ENCODE peak calls at places on chromosome 18, in six cellular contexts. One of them, this sample, is unnamed.

GRCh38 chr18:56458770-56459450 is 179.5 kb downstream of the TXNL1 start:
- DNase-seq in heart left ventricle: no peak
- DNase-seq in A549: no peak
- DNase-seq in tibial nerve: no peak
- DNase-seq in adrenal gland: no peak
- DNase-seq in breast epithelium: no peak
- DNase-seq in this sample: no peak

GRCh38 chr18:5512191-5512590 is 31.6 kb downstream of the EPB41L3 start:
- DNase-seq in heart left ventricle: no peak
- DNase-seq in A549: no peak
- DNase-seq in tibial nerve: no peak
- DNase-seq in adrenal gland: no peak
- DNase-seq in breast epithelium: no peak
- DNase-seq in this sample: no peak

GRCh38 chr18:13501896-13502295 is 224.5 kb downstream of the FAM210A start:
- DNase-seq in heart left ventricle: no peak
- DNase-seq in A549: no peak
- DNase-seq in tibial nerve: no peak
- DNase-seq in adrenal gland: no peak
- DNase-seq in breast epithelium: no peak
- DNase-seq in this sample: no peak

GRCh38 chr18:75205760-75206109 is 3.2 kb downstream of the PTGR3 start:
- DNase-seq in heart left ventricle: no peak
- DNase-seq in A549: no peak
- DNase-seq in tibial nerve: no peak
- DNase-seq in adrenal gland: no peak
- DNase-seq in breast epithelium: no peak
- DNase-seq in this sample: no peak

GRCh38 chr18:75915941-75916640 is 488.6 kb upstream of the SMIM21 start:
- DNase-seq in heart left ventricle: peak; percentile 30
- DNase-seq in A549: no peak
- DNase-seq in tibial nerve: no peak
- DNase-seq in adrenal gland: peak; percentile 42
- DNase-seq in breast epithelium: no peak
- DNase-seq in this sample: peak; percentile 8

GRCh38 chr18:59877366-59877765 is 22.4 kb upstream of the PMAIP1 start:
- DNase-seq in heart left ventricle: no peak
- DNase-seq in A549: no peak
- DNase-seq in tibial nerve: no peak
- DNase-seq in adrenal gland: no peak
- DNase-seq in breast epithelium: no peak
- DNase-seq in this sample: no peak

GRCh38 chr18:32355896-32356295 is 114.8 kb downstream of the GAREM1 start:
- DNase-seq in heart left ventricle: no peak
- DNase-seq in A549: no peak
- DNase-seq in tibial nerve: no peak
- DNase-seq in adrenal gland: no peak
- DNase-seq in breast epithelium: no peak
- DNase-seq in this sample: no peak

GRCh38 chr18:42174909-42175308 is 219.9 kb downstream of the PIK3C3 start:
- DNase-seq in heart left ventricle: no peak
- DNase-seq in A549: no peak
- DNase-seq in tibial nerve: no peak
- DNase-seq in adrenal gland: no peak
- DNase-seq in breast epithelium: no peak
- DNase-seq in this sample: no peak

GRCh38 chr18:46705521-46705920 is 48.5 kb upstream of the LOXHD1 start:
- DNase-seq in heart left ventricle: no peak
- DNase-seq in A549: no peak
- DNase-seq in tibial nerve: no peak
- DNase-seq in adrenal gland: no peak
- DNase-seq in breast epithelium: no peak
- DNase-seq in this sample: no peak

GRCh38 chr18:51082571-51083264 is 52.7 kb downstream of the SMAD4 start:
- DNase-seq in heart left ventricle: no peak
- DNase-seq in A549: no peak
- DNase-seq in tibial nerve: no peak
- DNase-seq in adrenal gland: no peak
- DNase-seq in breast epithelium: no peak
- DNase-seq in this sample: no peak

GRCh38 chr18:79949571-79950439 is 1.6 kb downstream of the SLC66A2 start:
- DNase-seq in heart left ventricle: peak; percentile 77
- DNase-seq in A549: no peak
- DNase-seq in tibial nerve: no peak
- DNase-seq in adrenal gland: no peak
- DNase-seq in breast epithelium: peak; percentile 47
- DNase-seq in this sample: peak; percentile 60

GRCh38 chr18:3455938-3456685 is 6.1 kb downstream of the TGIF1 start:
- DNase-seq in heart left ventricle: no peak
- DNase-seq in A549: peak; percentile 68
- DNase-seq in tibial nerve: no peak
- DNase-seq in adrenal gland: no peak
- DNase-seq in breast epithelium: no peak
- DNase-seq in this sample: no peak
- TF ChIP-seq POLR2A in heart left ventricle: no peak
- TF ChIP-seq POLR2A in A549: no peak
- TF ChIP-seq POLR2A in tibial nerve: no peak
- TF ChIP-seq POLR2A in adrenal gland: no peak
- TF ChIP-seq POLR2A in breast epithelium: no peak
- TF ChIP-seq POLR2A in this sample: peak; percentile 7

GRCh38 chr18:48136051-48136543 is 205.6 kb upstream of the SMAD2 start:
- DNase-seq in heart left ventricle: peak; percentile 58
- DNase-seq in A549: no peak
- DNase-seq in tibial nerve: no peak
- DNase-seq in adrenal gland: no peak
- DNase-seq in breast epithelium: no peak
- DNase-seq in this sample: no peak
- TF ChIP-seq POLR2A in heart left ventricle: no peak
- TF ChIP-seq POLR2A in A549: no peak
- TF ChIP-seq POLR2A in tibial nerve: no peak
- TF ChIP-seq POLR2A in adrenal gland: no peak
- TF ChIP-seq POLR2A in breast epithelium: no peak
- TF ChIP-seq POLR2A in this sample: no peak

GRCh38 chr18:10303171-10303570 is 151.3 kb upstream of the APCDD1 start:
- DNase-seq in heart left ventricle: no peak
- DNase-seq in A549: no peak
- DNase-seq in tibial nerve: no peak
- DNase-seq in adrenal gland: no peak
- DNase-seq in breast epithelium: no peak
- DNase-seq in this sample: no peak
- TF ChIP-seq POLR2A in heart left ventricle: no peak
- TF ChIP-seq POLR2A in A549: no peak
- TF ChIP-seq POLR2A in tibial nerve: no peak
- TF ChIP-seq POLR2A in adrenal gland: no peak
- TF ChIP-seq POLR2A in breast epithelium: no peak
- TF ChIP-seq POLR2A in this sample: no peak

GRCh38 chr18:22166070-22166972 is 3.1 kb upstream of the GATA6 start:
- DNase-seq in heart left ventricle: peak; percentile 79
- DNase-seq in A549: peak; percentile 11
- DNase-seq in tibial nerve: no peak
- DNase-seq in adrenal gland: peak; percentile 78
- DNase-seq in breast epithelium: no peak
- DNase-seq in this sample: no peak
- TF ChIP-seq POLR2A in heart left ventricle: no peak
- TF ChIP-seq POLR2A in A549: no peak
- TF ChIP-seq POLR2A in tibial nerve: no peak
- TF ChIP-seq POLR2A in adrenal gland: peak; percentile 81
- TF ChIP-seq POLR2A in breast epithelium: no peak
- TF ChIP-seq POLR2A in this sample: no peak

DNA sequence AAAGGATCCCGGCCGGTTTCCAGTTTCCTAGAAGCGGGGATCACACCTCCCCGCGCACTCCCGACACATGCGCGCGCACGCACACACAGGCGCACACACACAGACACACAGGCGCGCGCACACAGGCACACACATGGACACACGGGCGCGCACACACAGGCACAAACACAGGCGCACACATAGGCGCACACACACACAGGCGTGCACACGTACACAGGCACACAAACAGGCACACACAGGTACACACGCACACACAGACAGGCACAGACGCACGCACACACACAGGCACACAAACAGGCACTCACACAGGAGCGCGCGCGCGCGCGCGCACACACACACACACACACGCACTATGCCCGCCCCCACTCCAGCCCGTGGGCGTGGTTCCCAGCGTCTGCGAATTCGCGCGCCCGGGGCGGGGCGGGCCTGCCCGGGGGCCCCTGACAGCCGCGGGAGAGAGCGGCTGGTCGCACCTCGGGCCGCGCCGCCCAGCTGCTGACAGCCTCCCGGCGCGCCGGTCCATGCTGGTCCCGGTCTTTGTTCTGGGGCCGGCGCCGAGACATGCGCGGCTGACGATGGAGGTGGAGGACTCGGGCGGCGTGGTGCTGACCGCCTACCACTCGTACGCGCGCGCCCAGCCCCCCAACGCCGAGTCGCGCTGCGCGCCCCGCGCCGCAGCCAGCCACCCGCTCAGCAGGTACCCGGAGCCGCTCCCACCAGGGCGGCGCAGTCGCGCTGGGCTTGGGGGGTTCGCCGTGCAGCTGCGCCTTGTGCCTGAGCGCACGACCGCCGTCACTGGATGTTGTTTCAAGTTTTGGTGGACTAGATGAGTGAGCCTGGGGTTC is at the start of gene ARHGAP28:
- DNase-seq in heart left ventricle: peak; percentile 95
- DNase-seq in A549: peak; percentile 76
- DNase-seq in tibial nerve: peak; percentile 75
- DNase-seq in adrenal gland: peak; percentile 82
- DNase-seq in breast epithelium: peak; percentile 59
- DNase-seq in this sample: peak; percentile 78
- TF ChIP-seq POLR2A in heart left ventricle: no peak
- TF ChIP-seq POLR2A in A549: no peak
- TF ChIP-seq POLR2A in tibial nerve: no peak
- TF ChIP-seq POLR2A in adrenal gland: peak; percentile 56
- TF ChIP-seq POLR2A in breast epithelium: no peak
- TF ChIP-seq POLR2A in this sample: no peak

GRCh38 chr18:9852266-9853081 is 33.3 kb upstream of the TXNDC2 start:
- DNase-seq in heart left ventricle: no peak
- DNase-seq in A549: peak; percentile 27
- DNase-seq in tibial nerve: no peak
- DNase-seq in adrenal gland: no peak
- DNase-seq in breast epithelium: no peak
- DNase-seq in this sample: no peak

GRCh38 chr18:9851511-9851910 is 34.3 kb upstream of the TXNDC2 start:
- DNase-seq in heart left ventricle: no peak
- DNase-seq in A549: no peak
- DNase-seq in tibial nerve: no peak
- DNase-seq in adrenal gland: no peak
- DNase-seq in breast epithelium: no peak
- DNase-seq in this sample: no peak

GRCh38 chr18:9850297-9850696 is 35.5 kb upstream of the TXNDC2 start:
- DNase-seq in heart left ventricle: no peak
- DNase-seq in A549: no peak
- DNase-seq in tibial nerve: no peak
- DNase-seq in adrenal gland: no peak
- DNase-seq in breast epithelium: no peak
- DNase-seq in this sample: peak; percentile 39

GRCh38 chr18:9848170-9848854 is 37.5 kb upstream of the TXNDC2 start:
- DNase-seq in heart left ventricle: no peak
- DNase-seq in A549: no peak
- DNase-seq in tibial nerve: no peak
- DNase-seq in adrenal gland: no peak
- DNase-seq in breast epithelium: no peak
- DNase-seq in this sample: peak; percentile 89

DNA sequence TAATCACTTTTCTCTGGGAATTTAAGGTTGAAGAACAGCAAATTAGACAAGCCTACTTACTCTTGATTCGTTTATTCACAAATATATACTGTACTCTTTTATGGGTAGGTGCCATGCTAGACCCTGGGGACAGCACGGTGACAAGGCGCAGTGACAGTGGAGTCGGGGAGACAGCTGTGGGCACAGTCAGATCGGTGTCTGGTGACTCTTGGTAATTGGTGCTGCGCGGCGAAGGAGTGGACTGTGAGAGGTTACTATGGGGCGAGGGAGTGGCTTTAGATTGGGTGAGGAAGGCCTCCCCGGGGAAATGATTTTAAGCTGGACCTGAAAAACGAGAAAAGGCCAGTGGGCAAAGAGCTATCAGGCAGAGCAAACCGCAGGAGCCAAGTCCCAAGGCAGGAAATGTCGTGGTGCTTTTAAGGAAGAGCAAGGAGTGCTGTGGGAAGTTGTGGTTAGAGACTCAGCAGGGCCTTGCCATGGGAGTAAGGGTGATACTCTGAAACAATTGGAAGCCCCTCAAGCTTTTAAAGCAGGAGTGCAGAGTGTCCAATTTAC is 36.3 kb upstream of the TXNDC2 start:
- DNase-seq in heart left ventricle: peak; percentile 74
- DNase-seq in A549: no peak
- DNase-seq in tibial nerve: no peak
- DNase-seq in adrenal gland: no peak
- DNase-seq in breast epithelium: no peak
- DNase-seq in this sample: peak; percentile 95
- TF ChIP-seq POLR2A in heart left ventricle: no peak
- TF ChIP-seq POLR2A in A549: no peak
- TF ChIP-seq POLR2A in tibial nerve: no peak
- TF ChIP-seq POLR2A in adrenal gland: no peak
- TF ChIP-seq POLR2A in breast epithelium: no peak
- TF ChIP-seq POLR2A in this sample: peak; percentile 70

DNA sequence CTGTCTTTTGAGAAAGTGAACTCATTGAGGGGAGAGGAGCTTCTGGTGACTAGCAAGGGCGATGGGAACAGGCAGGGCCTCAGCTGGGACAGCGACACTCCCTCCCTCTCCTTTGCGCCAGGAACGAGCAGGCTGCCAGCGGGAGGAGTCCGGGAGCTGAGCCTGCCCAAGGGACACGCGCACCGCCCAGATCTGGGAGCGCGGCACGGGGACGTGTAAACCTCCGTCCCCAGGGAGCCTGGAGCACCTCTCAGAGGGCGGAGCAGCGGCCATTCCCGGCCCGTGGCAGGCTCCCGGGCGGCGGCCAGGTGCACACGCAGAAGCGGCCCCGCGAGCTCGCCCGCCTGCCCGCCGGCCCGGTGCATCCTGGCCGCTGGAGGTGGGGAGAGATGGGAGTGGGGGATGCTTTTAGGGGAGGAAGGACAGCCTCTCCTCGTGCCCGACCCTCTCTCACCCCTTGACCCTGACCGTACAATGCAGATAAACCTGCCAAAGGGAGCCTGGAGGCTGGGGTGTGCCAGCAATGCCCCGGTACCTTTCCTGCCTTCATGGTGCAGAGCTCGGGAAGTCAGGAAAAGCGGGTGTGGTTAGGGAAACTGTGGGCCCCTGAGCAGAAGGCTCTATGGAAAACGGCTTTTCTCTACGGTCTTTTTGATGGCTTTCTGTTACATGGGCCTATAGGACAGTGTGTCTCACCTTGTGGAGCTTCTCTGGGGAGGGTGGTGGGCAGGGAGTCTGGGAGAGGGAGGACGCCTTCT is 2.2 kb downstream of the AQP4 start:
- DNase-seq in heart left ventricle: peak; percentile 88
- DNase-seq in A549: peak; percentile 33
- DNase-seq in tibial nerve: no peak
- DNase-seq in adrenal gland: peak; percentile 47
- DNase-seq in breast epithelium: peak; percentile 68
- DNase-seq in this sample: no peak
- TF ChIP-seq POLR2A in heart left ventricle: no peak
- TF ChIP-seq POLR2A in A549: no peak
- TF ChIP-seq POLR2A in tibial nerve: no peak
- TF ChIP-seq POLR2A in adrenal gland: no peak
- TF ChIP-seq POLR2A in breast epithelium: no peak
- TF ChIP-seq POLR2A in this sample: no peak